ENCODE peak calls at places on chromosomes 3 and 15, in six cellular contexts. One of them, this sample, is unnamed.

GRCh38 chr15:69096197-69096596 is 64.2 kb upstream of the GLCE start:
- DNase-seq in heart left ventricle: no peak
- DNase-seq in MV-4-11: no peak
- DNase-seq in memory B cell: no peak
- DNase-seq in activated CD8-positive, alpha-beta memory T cell treated with anti-CD3 and anti-CD28 coated beads, Interleukin-2, amount 10 ng/mL, durations not matched to agents 7 days and 5 days: no peak
- DNase-seq in NCI-H1930: no peak
- DNase-seq in this sample: no peak

GRCh38 chr3:148790841-148791240 is 36.8 kb upstream of the CPB1 start:
- DNase-seq in heart left ventricle: no peak
- DNase-seq in MV-4-11: peak; percentile 45
- DNase-seq in memory B cell: no peak
- DNase-seq in activated CD8-positive, alpha-beta memory T cell treated with anti-CD3 and anti-CD28 coated beads, Interleukin-2, amount 10 ng/mL, durations not matched to agents 7 days and 5 days: no peak
- DNase-seq in NCI-H1930: no peak
- DNase-seq in this sample: no peak

GRCh38 chr3:136135039-136135802 is 60.9 kb downstream of the MSL2 start:
- DNase-seq in heart left ventricle: no peak
- DNase-seq in MV-4-11: no peak
- DNase-seq in memory B cell: no peak
- DNase-seq in activated CD8-positive, alpha-beta memory T cell treated with anti-CD3 and anti-CD28 coated beads, Interleukin-2, amount 10 ng/mL, durations not matched to agents 7 days and 5 days: no peak
- DNase-seq in NCI-H1930: peak; percentile 35
- DNase-seq in this sample: no peak

GRCh38 chr3:99842826-99843589 is 25.3 kb downstream of the CMSS1 start:
- DNase-seq in heart left ventricle: no peak
- DNase-seq in MV-4-11: peak; percentile 30
- DNase-seq in memory B cell: no peak
- DNase-seq in activated CD8-positive, alpha-beta memory T cell treated with anti-CD3 and anti-CD28 coated beads, Interleukin-2, amount 10 ng/mL, durations not matched to agents 7 days and 5 days: no peak
- DNase-seq in NCI-H1930: no peak
- DNase-seq in this sample: no peak

GRCh38 chr15:84818221-84819131 is 1.3 kb downstream of the ALPK3 start:
- DNase-seq in heart left ventricle: no peak
- DNase-seq in MV-4-11: no peak
- DNase-seq in memory B cell: no peak
- DNase-seq in activated CD8-positive, alpha-beta memory T cell treated with anti-CD3 and anti-CD28 coated beads, Interleukin-2, amount 10 ng/mL, durations not matched to agents 7 days and 5 days: no peak
- DNase-seq in NCI-H1930: no peak
- DNase-seq in this sample: no peak

GRCh38 chr3:125512135-125512920 is 7.7 kb downstream of the SNX4 start:
- DNase-seq in heart left ventricle: no peak
- DNase-seq in MV-4-11: no peak
- DNase-seq in memory B cell: no peak
- DNase-seq in activated CD8-positive, alpha-beta memory T cell treated with anti-CD3 and anti-CD28 coated beads, Interleukin-2, amount 10 ng/mL, durations not matched to agents 7 days and 5 days: peak; percentile 47
- DNase-seq in NCI-H1930: no peak
- DNase-seq in this sample: no peak

GRCh38 chr3:63351159-63352007 is 73.3 kb downstream of the SYNPR start:
- DNase-seq in heart left ventricle: no peak
- DNase-seq in MV-4-11: peak; percentile 17
- DNase-seq in memory B cell: no peak
- DNase-seq in activated CD8-positive, alpha-beta memory T cell treated with anti-CD3 and anti-CD28 coated beads, Interleukin-2, amount 10 ng/mL, durations not matched to agents 7 days and 5 days: no peak
- DNase-seq in NCI-H1930: no peak
- DNase-seq in this sample: no peak

GRCh38 chr15:92909131-92909781 is 9.1 kb downstream of the CHD2 start:
- DNase-seq in heart left ventricle: no peak
- DNase-seq in MV-4-11: no peak
- DNase-seq in memory B cell: no peak
- DNase-seq in activated CD8-positive, alpha-beta memory T cell treated with anti-CD3 and anti-CD28 coated beads, Interleukin-2, amount 10 ng/mL, durations not matched to agents 7 days and 5 days: no peak
- DNase-seq in NCI-H1930: no peak
- DNase-seq in this sample: no peak

GRCh38 chr3:42204867-42205599 is 61.0 kb downstream of the CCK start:
- DNase-seq in heart left ventricle: no peak
- DNase-seq in MV-4-11: no peak
- DNase-seq in memory B cell: no peak
- DNase-seq in activated CD8-positive, alpha-beta memory T cell treated with anti-CD3 and anti-CD28 coated beads, Interleukin-2, amount 10 ng/mL, durations not matched to agents 7 days and 5 days: no peak
- DNase-seq in NCI-H1930: no peak
- DNase-seq in this sample: no peak

GRCh38 chr3:167228135-167228534 is 152.0 kb downstream of the ZBBX start:
- DNase-seq in heart left ventricle: no peak
- DNase-seq in MV-4-11: peak; percentile 73
- DNase-seq in memory B cell: no peak
- DNase-seq in activated CD8-positive, alpha-beta memory T cell treated with anti-CD3 and anti-CD28 coated beads, Interleukin-2, amount 10 ng/mL, durations not matched to agents 7 days and 5 days: no peak
- DNase-seq in NCI-H1930: no peak
- DNase-seq in this sample: no peak

GRCh38 chr15:80564056-80564455 is 131.1 kb upstream of the ABHD17C start:
- DNase-seq in heart left ventricle: no peak
- DNase-seq in MV-4-11: no peak
- DNase-seq in memory B cell: no peak
- DNase-seq in activated CD8-positive, alpha-beta memory T cell treated with anti-CD3 and anti-CD28 coated beads, Interleukin-2, amount 10 ng/mL, durations not matched to agents 7 days and 5 days: no peak
- DNase-seq in NCI-H1930: no peak
- DNase-seq in this sample: no peak

GRCh38 chr3:83302091-83302490 is 1540.6 kb upstream of the GBE1 start:
- DNase-seq in heart left ventricle: no peak
- DNase-seq in MV-4-11: no peak
- DNase-seq in memory B cell: no peak
- DNase-seq in activated CD8-positive, alpha-beta memory T cell treated with anti-CD3 and anti-CD28 coated beads, Interleukin-2, amount 10 ng/mL, durations not matched to agents 7 days and 5 days: no peak
- DNase-seq in NCI-H1930: no peak
- DNase-seq in this sample: no peak

GRCh38 chr15:81185896-81186295 is 10.8 kb upstream of the IL16 start:
- DNase-seq in heart left ventricle: no peak
- DNase-seq in MV-4-11: no peak
- DNase-seq in memory B cell: no peak
- DNase-seq in activated CD8-positive, alpha-beta memory T cell treated with anti-CD3 and anti-CD28 coated beads, Interleukin-2, amount 10 ng/mL, durations not matched to agents 7 days and 5 days: no peak
- DNase-seq in NCI-H1930: no peak
- DNase-seq in this sample: no peak

This sample was measured in esophagus muscularis mucosa.